ENCODE peak calls at places on chromosome 13, in five cellular contexts. B, I, C, H and T are unnamed samples. For H3K79me2, the result is how much of the 10 kb centered on the place peaks cover.

GRCh38 chr13:77779461-77780272 is 82.2 kb downstream of the SLAIN1 start:
- DNase-seq in H (peak), B (peak), I (peak), C (peak), T (peak)

GRCh38 chr13:43114504-43114903 is 91.1 kb downstream of the DNAJC15 start:
- DNase-seq in H (no peak), C (no peak), I (no peak), B (no peak), T (no peak)

GRCh38 chr13:74246398-74246975 is 112.3 kb upstream of the KLF12 start:
- DNase-seq in H (no peak), B (no peak), C (no peak), I (peak), T (no peak)

GRCh38 chr13:100510208-100510997 is 78.2 kb downstream of the GGACT start:
- DNase-seq in H (peak), B (no peak), C (peak), I (no peak), T (no peak)

GRCh38 chr13:80787604-80788003 is 446.7 kb upstream of the SPRY2 start:
- DNase-seq in I (no peak), B (no peak), H (no peak), C (no peak), T (no peak)

GRCh38 chr13:30429721-30430694 is 7.7 kb downstream of the UBE2L5 start:
- DNase-seq in B (peak), C (no peak), I (peak), H (no peak), T (peak)

GRCh38 chr13:48906200-48906599 is 69.5 kb upstream of the FNDC3A start:
- DNase-seq in B (no peak), C (no peak), I (no peak), H (no peak), T (no peak)

GRCh38 chr13:93230466-93230865 is 3.9 kb downstream of the GPC6 start:
- DNase-seq in C (no peak), B (no peak), H (no peak), I (peak), T (peak)

GRCh38 chr13:80737513-80737912 is 396.6 kb upstream of the SPRY2 start:
- DNase-seq in H (no peak), C (no peak), B (no peak), I (no peak), T (no peak)

GRCh38 chr13:40126301-40127085 is 471.0 kb downstream of the COG6 start:
- DNase-seq in B (no peak), C (no peak), I (no peak), H (no peak), T (no peak)

GRCh38 chr13:75368167-75368566 is 113.8 kb downstream of the TBC1D4 start:
- DNase-seq in I (peak), B (peak), C (no peak), H (no peak), T (peak)

GRCh38 chr13:43830481-43830873 is 43.7 kb upstream of the ENOX1 start:
- DNase-seq in B (no peak), H (no peak), C (no peak), I (peak), T (peak)

GRCh38 chr13:27979001-27979643 is 9.4 kb downstream of the URAD start:
- DNase-seq in H (peak), B (no peak), I (no peak), C (no peak), T (no peak)

GRCh38 chr13:27401210-27401609 is 23.2 kb upstream of the GTF3A start:
- DNase-seq in I (peak), H (no peak), C (no peak), B (no peak), T (peak)

GRCh38 chr13:67230774-67231480 is 791 bp upstream of the PCDH9 start:
- DNase-seq in C (peak), H (peak), I (peak), B (no peak), T (peak)

GRCh38 chr13:107203146-107203847 is 635.4 kb upstream of the ARGLU1 start:
- DNase-seq in H (peak), I (peak), C (peak), B (no peak), T (peak)

GRCh38 chr13:41631296-41631965 is 174.1 kb downstream of the RGCC start:
- DNase-seq in C (no peak), H (no peak), I (peak), B (no peak), T (no peak)
- TF ChIP-seq EZH2phosphoT487 in C (no peak), H (no peak), I (no peak), B (no peak), T (no peak)

GRCh38 chr13:99361197-99361596 is 54.0 kb upstream of the GPR183 start:
- DNase-seq in C (no peak), B (no peak), I (no peak), H (no peak), T (no peak)

GRCh38 chr13:99363949-99364348 is 56.8 kb upstream of the GPR183 start:
- DNase-seq in C (no peak), H (no peak), I (no peak), B (no peak), T (no peak)

GRCh38 chr13:99362362-99362761 is 55.2 kb upstream of the GPR183 start:
- DNase-seq in H (no peak), C (no peak), I (no peak), B (no peak), T (no peak)

GRCh38 chr13:99360696-99361095 is 53.5 kb upstream of the GPR183 start:
- DNase-seq in H (no peak), C (no peak), I (no peak), B (no peak), T (no peak)

DNA sequence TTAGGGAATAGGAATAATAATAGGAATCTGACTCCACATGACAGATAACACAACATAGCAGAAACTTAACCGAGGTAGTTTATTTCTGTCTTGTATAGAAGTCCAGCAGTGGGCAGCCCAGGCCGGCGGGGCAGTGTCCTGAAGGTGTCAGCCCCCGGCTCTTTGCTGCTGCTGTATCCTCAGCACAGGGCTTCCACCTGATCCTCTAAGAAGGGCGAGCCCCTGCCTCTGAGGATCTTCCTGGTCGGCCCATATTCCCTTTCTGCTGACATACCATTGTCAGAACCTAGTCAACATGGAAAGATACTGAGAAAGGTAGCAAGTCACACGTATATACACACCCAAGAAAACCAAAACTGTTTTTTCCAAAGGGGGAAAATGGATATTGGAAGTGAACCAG is 56.2 kb upstream of the GPR183 start:
- DNase-seq in C (no peak), I (no peak), H (no peak), B (no peak), T (no peak)
- H3K79me2 ChIP-seq in C (under half), I (under half), H (under half), B (under half), T (under half)

GRCh38 chr13:109784590-109785140 is 1.7 kb downstream of the IRS2 start:
- DNase-seq in C (peak), I (peak), B (no peak), H (peak), T (peak)

GRCh38 chr13:109786457-109787134 is at the start of gene IRS2:
- DNase-seq in C (peak), H (peak), B (peak), I (peak), T (peak)

GRCh38 chr13:109787135-109787954 is 962 bp upstream of the IRS2 start:
- DNase-seq in H (peak), I (peak), B (no peak), C (peak), T (peak)

GRCh38 chr13:109785141-109785891 is 1.1 kb downstream of the IRS2 start:
- DNase-seq in H (peak), B (no peak), I (peak), C (peak), T (peak)

GRCh38 chr13:109785892-109786450 is 412 bp downstream of the IRS2 start:
- DNase-seq in C (peak), I (peak), H (no peak), B (no peak), T (no peak)
- H3K9ac ChIP-seq in C (peak), I (peak), H (no peak), B (peak), T (peak)

GRCh38 chr13:111492958-111493357 is 172.5 kb downstream of the TEX29 start:
- DNase-seq in H (no peak), C (no peak), I (no peak), B (no peak), T (no peak)

GRCh38 chr13:111492341-111492945 is 172.0 kb downstream of the TEX29 start:
- DNase-seq in B (no peak), C (no peak), H (no peak), I (no peak), T (no peak)

GRCh38 chr13:111491659-111492058 is 171.2 kb downstream of the TEX29 start:
- DNase-seq in B (no peak), H (no peak), I (no peak), C (no peak), T (no peak)

GRCh38 chr13:111493468-111493867 is 173.0 kb downstream of the TEX29 start:
- DNase-seq in I (no peak), B (no peak), H (no peak), C (no peak), T (no peak)

GRCh38 chr13:111494641-111495040 is 174.2 kb downstream of the TEX29 start:
- DNase-seq in C (no peak), I (no peak), B (no peak), H (no peak), T (no peak)
- TF ChIP-seq EZH2phosphoT487 in C (no peak), I (no peak), B (no peak), H (no peak), T (no peak)

DNA sequence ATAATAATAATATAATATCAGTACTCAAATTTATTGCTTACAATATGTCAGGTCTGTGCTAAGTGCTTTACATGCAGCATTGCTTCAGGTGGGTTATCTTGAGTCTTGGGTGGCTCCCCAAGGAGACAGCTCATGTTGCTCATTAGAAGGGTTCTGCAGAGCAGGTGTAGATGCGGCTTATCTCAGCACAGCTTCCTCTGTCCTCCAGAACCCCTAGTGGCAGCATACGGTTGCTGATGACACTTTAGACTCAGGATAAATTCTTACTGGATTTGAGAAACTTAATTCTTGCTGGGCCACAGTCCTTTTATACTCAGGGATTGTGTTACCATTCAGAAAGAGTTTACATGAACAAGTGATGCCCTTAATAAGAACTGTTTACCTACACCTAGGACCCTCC is 8.9 kb downstream of the COG3 start:
- DNase-seq in H (peak), C (peak), I (peak), B (no peak), T (no peak)
- H3K79me2 ChIP-seq in H (half or more), C (half or more), I (half or more), B (half or more), T (half or more)

GRCh38 chr13:91399189-91400093 is 1.0 kb downstream of the GPC5 start:
- DNase-seq in C (peak), H (peak), I (no peak), B (no peak), T (no peak)
- H3K9ac ChIP-seq in C (no peak), H (no peak), I (no peak), B (no peak), T (no peak)

GRCh38 chr13:97028441-97029299 is 34.4 kb upstream of the OXGR1 start:
- DNase-seq in I (peak), C (peak), H (peak), B (peak), T (peak)
- TF ChIP-seq EZH2phosphoT487 in I (no peak), C (no peak), H (no peak), B (no peak), T (no peak)

GRCh38 chr13:114056205-114057013 is 76.0 kb downstream of the RASA3 start:
- DNase-seq in I (no peak), H (no peak), B (no peak), C (no peak), T (no peak)
- H3K79me2 ChIP-seq in I (half or more), H (under half), B (under half), C (half or more), T (under half)

GRCh38 chr13:22846551-22846950 is 334.2 kb upstream of the SGCG start:
- DNase-seq in C (no peak), H (no peak), B (no peak), I (no peak), T (no peak)

DNA sequence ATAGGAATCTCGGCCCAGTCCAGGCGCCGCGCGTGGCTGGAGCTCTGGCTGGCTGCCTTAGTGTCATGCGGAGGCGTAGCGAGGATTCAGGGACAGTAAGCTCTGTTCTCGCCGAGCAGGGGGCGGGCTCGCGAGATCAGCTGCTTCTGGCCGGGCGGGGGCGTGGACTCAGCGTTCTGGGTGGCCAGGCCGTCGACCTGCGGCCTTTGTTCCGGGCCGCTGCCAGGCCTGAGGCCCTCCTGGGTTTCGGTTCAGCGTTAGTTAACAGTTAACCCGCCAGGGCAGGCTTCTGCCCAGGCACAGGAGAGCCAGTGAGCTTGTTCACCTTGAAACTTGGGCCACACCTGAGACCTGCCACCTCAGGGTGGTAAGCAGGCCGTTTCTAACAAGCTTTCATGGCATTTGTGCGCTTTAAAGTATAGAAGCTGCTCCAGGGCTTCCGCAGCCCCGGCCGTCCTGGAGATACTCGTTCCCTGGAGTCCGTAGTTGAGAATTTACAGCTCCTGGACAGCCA is 332.2 kb upstream of the SGCG start:
- DNase-seq in C (peak), I (no peak), B (no peak), H (peak), T (no peak)
- H3K9ac ChIP-seq in C (no peak), I (no peak), B (no peak), H (no peak), T (no peak)

GRCh38 chr13:104657196-104657595 is 1591.0 kb upstream of the SLC10A2 start:
- DNase-seq in I (no peak), C (no peak), H (no peak), B (no peak), T (no peak)
- TF ChIP-seq EZH2phosphoT487 in I (no peak), C (no peak), H (no peak), B (no peak), T (no peak)